ENCODE peak calls at places on chromosomes 16 and 17, in seven cellular contexts. G is thoracic aorta, D is AG04450, V is GM13977, B is mesothelial cell of epicardium, Y is kidney epithelial cell, N is stomach. Q is an unnamed sample.

GRCh38 chr17:63434951-63435571 is 11.0 kb downstream of the CYB561 start:
- DNase-seq in G (peak; percentile 45), D (no peak), V (no peak), B (no peak), Y (no peak), N (peak; percentile 96), Q (peak; percentile 69)

GRCh38 chr17:9805769-9806168 is 14.4 kb upstream of the DHRS7C start:
- DNase-seq in G (no peak), D (no peak), V (no peak), B (no peak), Y (no peak), N (no peak), Q (no peak)

GRCh38 chr16:31810863-31811262 is 62.7 kb upstream of the ZNF267 start:
- DNase-seq in G (no peak), D (no peak), V (no peak), B (no peak), Y (no peak), N (no peak), Q (no peak)

GRCh38 chr17:32461853-32462617 is 17.7 kb downstream of the PSMD11 start:
- DNase-seq in G (no peak), D (no peak), V (peak; percentile 53), B (peak; percentile 62), Y (no peak), N (peak; percentile 51), Q (peak; percentile 71)

GRCh38 chr17:2853111-2853721 is 57.0 kb downstream of the RAP1GAP2 start:
- DNase-seq in G (peak; percentile 25), D (no peak), V (no peak), B (peak; percentile 58), Y (no peak), N (peak; percentile 68), Q (peak; percentile 81)

GRCh38 chr16:35148748-35149147 is 1689.3 kb downstream of the TP53TG3F start:
- DNase-seq in G (no peak), D (no peak), V (no peak), B (no peak), Y (no peak), N (no peak), Q (no peak)

GRCh38 chr16:57165923-57166322 is 19.9 kb downstream of the PSME3IP1 start:
- DNase-seq in G (no peak), D (no peak), V (no peak), B (no peak), Y (no peak), N (no peak), Q (peak; percentile 85)

GRCh38 chr16:997440-998051 is 16.0 kb downstream of the SOX8 start:
- DNase-seq in G (no peak), D (no peak), V (no peak), B (peak; percentile 69), Y (no peak), N (peak; percentile 72), Q (peak; percentile 51)

GRCh38 chr17:43720311-43721060 is 38.1 kb downstream of the SOST start:
- DNase-seq in G (peak; percentile 39), D (no peak), V (peak; percentile 87), B (peak; percentile 70), Y (no peak), N (peak; percentile 78), Q (peak; percentile 85)

GRCh38 chr16:5072334-5073278 is 963 bp downstream of the ALG1 start:
- DNase-seq in G (no peak), D (no peak), V (peak; percentile 27), B (no peak), Y (no peak), N (no peak), Q (no peak)

GRCh38 chr16:2372684-2373083 is 32.2 kb upstream of the ABCA3 start:
- DNase-seq in G (no peak), D (no peak), V (no peak), B (no peak), Y (no peak), N (no peak), Q (no peak)

GRCh38 chr17:43356450-43356849 is 42.3 kb upstream of the ARL4D start:
- DNase-seq in G (no peak), D (no peak), V (no peak), B (no peak), Y (no peak), N (no peak), Q (no peak)

GRCh38 chr16:30065943-30066881 is 652 bp downstream of the ALDOA start:
- DNase-seq in G (no peak), D (no peak), V (no peak), B (peak; percentile 65), Y (no peak), N (no peak), Q (peak; percentile 87)

GRCh38 chr17:55175788-55176425 is 88.9 kb upstream of the HLF start:
- DNase-seq in G (no peak), D (no peak), V (no peak), B (no peak), Y (no peak), N (no peak), Q (no peak)

GRCh38 chr17:37069087-37069486 is 120.3 kb downstream of the AATF start:
- DNase-seq in G (no peak), D (no peak), V (no peak), B (no peak), Y (no peak), N (no peak), Q (no peak)

GRCh38 chr17:51461578-51462004 is 201.2 kb downstream of the UTP18 start:
- DNase-seq in G (no peak), D (peak; percentile 4), V (peak; percentile 40), B (peak; percentile 67), Y (no peak), N (peak; percentile 54), Q (peak; percentile 1)

GRCh38 chr16:27174007-27174406 is 29.3 kb upstream of the KDM8 start:
- DNase-seq in G (no peak), D (no peak), V (no peak), B (no peak), Y (no peak), N (no peak), Q (no peak)

GRCh38 chr17:55343900-55344513 is 77.6 kb downstream of the MMD start:
- DNase-seq in G (no peak), D (no peak), V (no peak), B (no peak), Y (no peak), N (no peak), Q (no peak)

GRCh38 chr16:286491-287297 is 3.7 kb downstream of the PDIA2 start:
- DNase-seq in G (no peak), D (no peak), V (no peak), B (no peak), Y (no peak), N (no peak), Q (no peak)

GRCh38 chr16:85201566-85201965 is 89.3 kb upstream of the CIBAR2 start:
- DNase-seq in G (no peak), D (no peak), V (no peak), B (no peak), Y (no peak), N (no peak), Q (no peak)

GRCh38 chr17:3256575-3256974 is 41.6 kb downstream of the OR3A1 start:
- DNase-seq in G (no peak), D (no peak), V (no peak), B (no peak), Y (no peak), N (no peak), Q (no peak)

GRCh38 chr16:80507538-80507937 is 33.3 kb upstream of the DYNLRB2 start:
- DNase-seq in G (no peak), D (no peak), V (no peak), B (no peak), Y (no peak), N (no peak), Q (no peak)

GRCh38 chr17:36149296-36149820 is 27.1 kb downstream of the TBC1D3B start:
- DNase-seq in G (peak; percentile 24), D (no peak), V (no peak), B (no peak), Y (no peak), N (no peak), Q (peak; percentile 51)

GRCh38 chr16:23082161-23082788 is 67.0 kb downstream of the USP31 start:
- DNase-seq in G (no peak), D (no peak), V (no peak), B (no peak), Y (no peak), N (no peak), Q (no peak)

GRCh38 chr17:33927732-33928133 is 327.4 kb upstream of the CCL2 start:
- DNase-seq in G (no peak), D (no peak), V (peak; percentile 26), B (no peak), Y (no peak), N (no peak), Q (no peak)
- TF ChIP-seq CTCF in G (no peak), D (no peak), V (peak; percentile 47), B (no peak), Y (no peak), N (no peak), Q (peak; percentile 2)

GRCh38 chr16:81823111-81823510 is 44.0 kb downstream of the PLCG2 start:
- DNase-seq in G (no peak), D (no peak), V (peak; percentile 44), B (no peak), Y (no peak), N (peak; percentile 39), Q (no peak)
- TF ChIP-seq CTCF in G (no peak), D (no peak), V (no peak), B (no peak), Y (no peak), N (no peak), Q (no peak)

GRCh38 chr16:81748476-81749198 is 30.5 kb upstream of the PLCG2 start:
- DNase-seq in G (no peak), D (no peak), V (no peak), B (no peak), Y (no peak), N (no peak), Q (no peak)
- TF ChIP-seq CTCF in G (no peak), D (no peak), V (peak; percentile 4), B (no peak), Y (no peak), N (no peak), Q (no peak)

GRCh38 chr17:81329927-81330883 is 35.1 kb upstream of the SLC38A10 start:
- DNase-seq in G (no peak), D (no peak), V (no peak), B (no peak), Y (no peak), N (no peak), Q (no peak)
- TF ChIP-seq CTCF in G (no peak), D (no peak), V (no peak), B (no peak), Y (peak; percentile 21), N (no peak), Q (no peak)

DNA sequence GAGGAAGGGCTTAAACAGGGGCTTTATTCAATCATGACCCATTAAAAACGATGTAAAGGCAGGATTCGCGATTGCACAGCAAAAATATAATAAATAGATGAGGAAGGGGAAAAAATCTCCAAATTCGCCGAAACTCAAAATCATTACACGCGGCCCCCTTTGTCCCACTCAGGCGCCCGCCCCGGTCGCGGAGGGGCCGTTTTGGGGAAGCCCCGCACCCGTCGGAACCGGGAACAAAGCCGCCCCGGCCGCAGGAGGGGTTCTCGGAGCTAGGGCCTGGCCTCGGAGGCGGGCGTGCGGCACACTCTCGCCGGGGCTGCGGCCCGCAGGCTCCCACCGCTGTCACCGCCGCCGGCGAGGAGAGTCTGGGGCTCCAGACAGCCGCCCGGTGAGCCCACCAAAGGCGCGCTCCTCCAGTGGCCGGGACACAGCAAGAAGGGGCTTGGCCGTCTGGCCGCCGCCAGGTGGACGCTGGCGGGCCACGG is 521 bp downstream of the C16orf87 start:
- DNase-seq in G (no peak), D (no peak), V (no peak), B (no peak), Y (no peak), N (peak; percentile 46), Q (no peak)
- TF ChIP-seq CTCF in G (no peak), D (no peak), V (no peak), B (no peak), Y (no peak), N (no peak), Q (no peak)

Q was measured in foreskin fibroblast.